ENCODE peak calls at places on chromosomes 5 and 9, in seven cellular contexts. T is substantia nigra, F is GM03348, O is germinal center, R is heart right ventricle, N is T-helper 9 cell, V is memory B cell. K is an unnamed sample.

GRCh38 chr5:156431956-156432829 is 105.2 kb downstream of the SGCD start:
- DNase-seq in F (no peak), R (no peak), T (no peak), O (no peak), V (no peak), N (no peak), K (no peak)

GRCh38 chr5:140882591-140882899 is 621 bp downstream of the PCDHA13 start:
- DNase-seq in O (no peak), N (no peak), R (no peak), V (no peak), F (no peak), T (no peak), K (no peak)

GRCh38 chr5:93790401-93790800 is 49.0 kb upstream of the POU5F2 start:
- DNase-seq in V (no peak), F (no peak), N (no peak), T (no peak), R (no peak), O (no peak), K (no peak)

GRCh38 chr5:35902032-35902681 is 36.3 kb downstream of the CAPSL start:
- DNase-seq in R (no peak), N (no peak), O (no peak), V (no peak), F (no peak), T (no peak), K (no peak)

GRCh38 chr5:129099184-129099570 is 4.6 kb downstream of the ISOC1 start:
- DNase-seq in N (no peak), F (no peak), V (no peak), T (no peak), R (no peak), O (no peak), K (no peak)

GRCh38 chr5:73215891-73216610 is 43.1 kb downstream of the TMEM174 start:
- DNase-seq in F (peak; percentile 95), N (peak; percentile 54), O (peak; percentile 81), T (no peak), R (peak; percentile 77), V (peak; percentile 60), K (peak; percentile 95)

GRCh38 chr5:146825033-146825432 is 53.5 kb downstream of the PPP2R2B start:
- DNase-seq in F (peak; percentile 6), O (no peak), T (no peak), N (no peak), V (no peak), R (peak; percentile 11), K (peak; percentile 79)

GRCh38 chr5:73946926-73947455 is 321.0 kb downstream of the ARHGEF28 start:
- DNase-seq in O (no peak), N (no peak), F (no peak), T (no peak), V (no peak), R (no peak), K (no peak)

GRCh38 chr9:80158150-80158549 is 586.4 kb downstream of the TLE4 start:
- DNase-seq in T (no peak), O (no peak), F (no peak), R (no peak), N (no peak), V (no peak), K (no peak)

GRCh38 chr9:70117835-70118319 is 74.2 kb downstream of the MAMDC2 start:
- DNase-seq in F (peak; percentile 43), R (no peak), O (no peak), T (no peak), V (no peak), N (no peak), K (no peak)

GRCh38 chr5:32095261-32095671 is 78.9 kb downstream of the GOLPH3 start:
- DNase-seq in V (no peak), O (no peak), F (no peak), T (no peak), N (no peak), R (no peak), K (no peak)

GRCh38 chr5:87136096-87136495 is 131.6 kb upstream of the RASA1 start:
- DNase-seq in O (no peak), R (no peak), F (no peak), T (no peak), V (no peak), N (no peak), K (no peak)

GRCh38 chr9:19471737-19472648 is 63.2 kb downstream of the ACER2 start:
- DNase-seq in R (peak; percentile 54), V (peak; percentile 42), F (peak; percentile 78), O (peak; percentile 67), N (peak; percentile 23), T (peak; percentile 35), K (peak; percentile 61)

GRCh38 chr9:109914280-109915027 is 134.5 kb downstream of the PALM2AKAP2 start:
- DNase-seq in N (no peak), T (no peak), F (peak; percentile 85), O (peak; percentile 30), R (no peak), V (no peak), K (no peak)